ENCODE peak calls at places on chromosomes 6 and 20, in six cellular contexts. P is tibial artery, T is transverse colon, R is omental fat pad, V is ovary, N is mucosa of descending colon. F is an unnamed sample.

GRCh38 chr20:33353013-33353402 is 48.3 kb downstream of the CDK5RAP1 start:
- DNase-seq in P (no peak), V (no peak), N (no peak), T (no peak), R (no peak), F (no peak)

GRCh38 chr6:15509335-15509933 is 153.4 kb downstream of the DTNBP1 start:
- DNase-seq in V (no peak), R (no peak), N (peak; percentile 43), P (peak; percentile 34), T (no peak), F (no peak)

GRCh38 chr6:147390909-147391536 is 117.5 kb upstream of the SAMD5 start:
- DNase-seq in P (no peak), N (no peak), V (no peak), T (no peak), R (no peak), F (peak; percentile 18)

GRCh38 chr6:139374357-139375238 is at the start of gene CITED2:
- DNase-seq in P (peak; percentile 96), T (peak; percentile 97), R (peak; percentile 89), V (peak; percentile 94), N (peak; percentile 95), F (peak; percentile 93)

GRCh38 chr6:80541186-80541585 is 434.7 kb downstream of the BCKDHB start:
- DNase-seq in R (no peak), P (no peak), T (no peak), N (no peak), V (no peak), F (no peak)

GRCh38 chr6:5125152-5126006 is 40.2 kb downstream of the PPP1R3G start:
- DNase-seq in V (no peak), R (no peak), P (no peak), N (no peak), T (no peak), F (no peak)

GRCh38 chr20:32516985-32517873 is 67.9 kb downstream of the NOL4L start:
- DNase-seq in V (no peak), N (peak; percentile 41), P (no peak), R (no peak), T (no peak), F (no peak)

GRCh38 chr6:30411515-30412207 is 66.7 kb downstream of the RPP21 start:
- DNase-seq in T (peak; percentile 65), N (no peak), R (no peak), V (no peak), P (no peak), F (peak; percentile 66)

GRCh38 chr6:150971230-150971629 is 105.7 kb downstream of the MTHFD1L start:
- DNase-seq in P (no peak), N (no peak), R (no peak), V (no peak), T (no peak), F (no peak)

GRCh38 chr20:37897008-37897548 is 5.8 kb upstream of the VSTM2L start:
- DNase-seq in V (no peak), R (no peak), P (no peak), T (no peak), N (no peak), F (peak; percentile 48)

GRCh38 chr20:25248501-25249172 is 752 bp downstream of the PYGB start:
- DNase-seq in P (peak; percentile 73), R (no peak), V (peak; percentile 33), N (no peak), T (peak; percentile 38), F (peak; percentile 58)

GRCh38 chr20:25251019-25251418 is 3.1 kb downstream of the PYGB start:
- DNase-seq in N (no peak), V (no peak), R (no peak), T (peak; percentile 5), P (no peak), F (no peak)

GRCh38 chr20:25247666-25248500 is at the start of gene PYGB:
- DNase-seq in R (no peak), T (peak; percentile 85), P (peak; percentile 88), N (peak; percentile 89), V (peak; percentile 71), F (peak; percentile 81)

GRCh38 chr20:25250508-25250907 is 2.6 kb downstream of the PYGB start:
- DNase-seq in N (no peak), P (peak; percentile 48), V (no peak), T (peak; percentile 8), R (no peak), F (no peak)

DNA sequence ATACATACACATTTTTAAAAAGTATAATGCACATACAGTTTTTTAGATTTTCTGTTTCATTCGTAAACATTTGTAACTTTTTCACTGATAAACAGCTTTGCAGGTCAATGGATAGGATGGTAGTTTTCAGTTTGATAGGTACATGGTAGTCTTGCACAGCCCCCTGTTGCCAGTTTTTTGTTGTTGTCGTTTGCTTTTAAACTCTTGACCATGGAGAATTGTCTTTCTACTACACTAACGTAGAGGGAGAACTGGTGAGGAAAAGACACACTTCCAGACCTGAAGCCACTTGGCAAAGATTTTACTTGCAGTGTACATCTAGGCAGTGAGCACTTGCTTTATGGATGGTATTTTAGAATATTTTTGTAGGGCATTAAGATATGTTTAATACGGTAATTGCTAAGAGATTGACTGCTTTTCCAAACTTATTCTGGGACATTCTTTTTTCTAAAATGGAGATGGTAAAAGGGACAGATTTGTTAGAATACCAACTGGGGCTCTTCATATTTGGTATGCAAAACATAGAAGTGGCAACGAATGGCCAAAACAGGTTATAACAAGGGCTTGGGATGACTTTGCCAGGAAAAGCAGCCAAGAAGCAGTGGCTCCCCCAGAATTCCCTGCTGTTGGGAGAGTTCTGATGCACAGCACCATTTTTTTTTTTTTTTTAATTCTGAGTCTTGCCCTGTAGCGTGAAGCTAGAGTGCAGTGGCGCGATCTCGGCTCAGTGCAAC is 1.5 kb downstream of the PYGB start:
- DNase-seq in P (peak; percentile 78), V (no peak), N (no peak), T (peak; percentile 2), R (no peak), F (no peak)
- TF ChIP-seq CTCF in P (no peak), V (no peak), N (no peak), T (no peak), R (no peak), F (no peak)

GRCh38 chr6:51844391-51844735 is 243.1 kb downstream of the PKHD1 start:
- DNase-seq in T (no peak), N (no peak), P (no peak), V (no peak), R (no peak), F (peak; percentile 35)
- TF ChIP-seq CTCF in T (no peak), N (no peak), P (no peak), V (no peak), R (no peak), F (peak; percentile 32)

DNA sequence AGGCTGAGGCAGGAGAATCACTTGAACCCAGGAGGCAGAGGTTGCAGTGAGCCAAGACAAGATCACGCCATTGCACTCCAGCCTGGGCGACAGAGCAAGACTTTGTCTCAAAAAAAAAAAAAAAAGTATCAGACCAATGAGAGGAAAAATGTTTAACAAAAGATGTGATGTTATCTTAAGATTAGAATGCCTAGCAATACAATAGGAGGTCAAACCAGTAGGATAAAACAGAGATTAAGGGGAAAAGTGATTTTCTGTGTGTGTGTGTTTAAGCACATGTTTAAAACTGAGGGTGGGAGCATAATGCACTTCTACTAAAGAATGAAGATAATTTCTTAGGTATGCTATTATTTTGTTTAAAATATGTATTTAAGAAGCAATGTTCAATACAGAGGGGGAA is 17.9 kb downstream of the COL19A1 start:
- DNase-seq in P (no peak), R (no peak), N (no peak), V (no peak), T (no peak), F (no peak)
- TF ChIP-seq CTCF in P (no peak), R (no peak), N (no peak), V (no peak), T (no peak), F (no peak)

DNA sequence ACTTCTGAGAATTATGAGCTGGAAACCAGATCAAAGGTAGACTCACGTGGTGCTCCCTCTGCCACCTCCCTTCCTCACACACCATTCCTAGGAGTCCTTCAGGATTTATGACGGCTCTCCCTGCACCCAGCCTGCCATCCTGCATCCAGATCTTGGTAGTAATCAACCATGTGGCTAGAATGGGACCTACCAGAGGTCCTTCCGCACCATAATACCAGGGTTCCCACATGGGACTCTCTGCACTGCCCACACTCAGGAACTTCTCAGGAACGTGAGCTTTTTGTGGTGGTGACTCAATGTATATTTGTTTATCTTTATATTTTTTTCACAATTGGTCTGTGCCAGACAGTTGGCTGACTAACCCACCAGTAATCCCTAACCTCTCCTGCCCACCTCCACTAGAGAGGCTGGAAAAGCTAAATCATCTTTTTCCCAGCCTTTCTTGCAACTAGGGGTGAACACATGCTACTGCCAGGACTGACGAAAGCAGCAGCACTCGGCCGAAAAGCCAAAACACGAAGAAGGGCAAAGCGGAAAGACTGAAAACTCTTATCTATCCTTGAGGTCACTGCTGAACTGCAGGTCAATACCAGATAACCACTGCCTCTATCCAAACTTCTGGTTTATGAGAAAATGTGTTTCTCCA is 113.0 kb downstream of the TRERF1 start:
- DNase-seq in T (no peak), V (no peak), P (no peak), N (no peak), R (no peak), F (no peak)
- TF ChIP-seq CTCF in T (no peak), V (no peak), P (no peak), N (no peak), R (no peak), F (no peak)

GRCh38 chr20:13898012-13898612 is 92.3 kb downstream of the SEL1L2 start:
- DNase-seq in T (no peak), P (no peak), N (no peak), V (no peak), R (no peak), F (no peak)
- TF ChIP-seq CTCF in T (no peak), P (peak; percentile 16), N (no peak), V (no peak), R (no peak), F (no peak)

GRCh38 chr6:137040393-137040792 is 4.4 kb downstream of the IL20RA start:
- DNase-seq in N (no peak), V (no peak), P (no peak), R (no peak), T (no peak), F (no peak)
- TF ChIP-seq CTCF in N (no peak), V (no peak), P (no peak), R (no peak), T (no peak), F (no peak)

GRCh38 chr20:36149012-36149411 is 5.5 kb upstream of the EPB41L1 start:
- DNase-seq in R (no peak), T (no peak), P (no peak), V (no peak), N (no peak), F (no peak)

GRCh38 chr20:36148439-36148838 is 6.1 kb upstream of the EPB41L1 start:
- DNase-seq in N (no peak), P (no peak), R (no peak), T (no peak), V (no peak), F (no peak)

GRCh38 chr20:36144336-36144735 is 10.2 kb upstream of the EPB41L1 start:
- DNase-seq in R (no peak), P (no peak), V (no peak), N (no peak), T (no peak), F (no peak)

GRCh38 chr20:36147707-36148106 is 6.8 kb upstream of the EPB41L1 start:
- DNase-seq in V (no peak), P (no peak), T (no peak), N (no peak), R (no peak), F (no peak)

GRCh38 chr20:36145877-36146707 is 8.4 kb upstream of the EPB41L1 start:
- DNase-seq in V (no peak), R (no peak), N (no peak), P (peak; percentile 84), T (no peak), F (no peak)
- TF ChIP-seq CTCF in V (no peak), R (no peak), N (no peak), P (no peak), T (no peak), F (no peak)